ENCODE peak calls at places on chromosomes 12 and 14, in four cellular contexts. One of them, this sample, is unnamed.

GRCh38 chr14:96502621-96503251 is 554 bp downstream of the PAPOLA start:
- DNase-seq in HCT116: no peak
- DNase-seq in HepG2: peak; percentile 26
- DNase-seq in GM12878: no peak
- DNase-seq in this sample: no peak

GRCh38 chr14:90491221-90491867 is 94.5 kb downstream of the CALM1 start:
- DNase-seq in HCT116: no peak
- DNase-seq in HepG2: no peak
- DNase-seq in GM12878: no peak
- DNase-seq in this sample: no peak

GRCh38 chr12:84807249-84807648 is 105.3 kb downstream of the SLC6A15 start:
- DNase-seq in HCT116: no peak
- DNase-seq in HepG2: no peak
- DNase-seq in GM12878: no peak
- DNase-seq in this sample: no peak

GRCh38 chr14:89516173-89516572 is 99.1 kb upstream of the FOXN3 start:
- DNase-seq in HCT116: no peak
- DNase-seq in HepG2: no peak
- DNase-seq in GM12878: no peak
- DNase-seq in this sample: no peak

GRCh38 chr14:102222751-102223150 is 82.2 kb downstream of the MOK start:
- DNase-seq in HCT116: no peak
- DNase-seq in HepG2: no peak
- DNase-seq in GM12878: no peak
- DNase-seq in this sample: no peak

GRCh38 chr12:48857278-48857994 is 5.5 kb upstream of the DDX23 start:
- DNase-seq in HCT116: no peak
- DNase-seq in HepG2: no peak
- DNase-seq in GM12878: no peak
- DNase-seq in this sample: no peak

GRCh38 chr12:29980304-29980703 is 196.6 kb upstream of the TMTC1 start:
- DNase-seq in HCT116: no peak
- DNase-seq in HepG2: no peak
- DNase-seq in GM12878: no peak
- DNase-seq in this sample: no peak

GRCh38 chr14:102568115-102568614 is 24.3 kb upstream of the RCOR1 start:
- DNase-seq in HCT116: peak; percentile 73
- DNase-seq in HepG2: peak; percentile 52
- DNase-seq in GM12878: no peak
- DNase-seq in this sample: no peak

GRCh38 chr12:43132291-43132690 is 419.7 kb downstream of the ADAMTS20 start:
- DNase-seq in HCT116: no peak
- DNase-seq in HepG2: no peak
- DNase-seq in GM12878: no peak
- DNase-seq in this sample: no peak

GRCh38 chr14:84493779-84494178 is 1036.2 kb upstream of the FLRT2 start:
- DNase-seq in HCT116: no peak
- DNase-seq in HepG2: no peak
- DNase-seq in GM12878: no peak
- DNase-seq in this sample: no peak

GRCh38 chr14:88937706-88938105 is 113.3 kb downstream of the TTC8 start:
- DNase-seq in HCT116: no peak
- DNase-seq in HepG2: no peak
- DNase-seq in GM12878: no peak
- DNase-seq in this sample: no peak

GRCh38 chr14:94679106-94679819 is 67.1 kb downstream of the SERPINA3 start:
- DNase-seq in HCT116: no peak
- DNase-seq in HepG2: no peak
- DNase-seq in GM12878: no peak
- DNase-seq in this sample: no peak

GRCh38 chr14:97178781-97179180 is 381.6 kb downstream of the VRK1 start:
- DNase-seq in HCT116: no peak
- DNase-seq in HepG2: no peak
- DNase-seq in GM12878: no peak
- DNase-seq in this sample: no peak

GRCh38 chr14:72888636-72889201 is 5.2 kb downstream of the DPF3 start:
- DNase-seq in HCT116: no peak
- DNase-seq in HepG2: no peak
- DNase-seq in GM12878: no peak
- DNase-seq in this sample: no peak

GRCh38 chr12:54929998-54930397 is 54.6 kb downstream of the TESPA1 start:
- DNase-seq in HCT116: no peak
- DNase-seq in HepG2: no peak
- DNase-seq in GM12878: no peak
- DNase-seq in this sample: no peak

GRCh38 chr14:62077676-62078261 is 315.5 kb downstream of the SNAPC1 start:
- DNase-seq in HCT116: no peak
- DNase-seq in HepG2: no peak
- DNase-seq in GM12878: peak; percentile 41
- DNase-seq in this sample: no peak

GRCh38 chr14:95784137-95784536 is 70.2 kb upstream of the TCL1A start:
- DNase-seq in HCT116: no peak
- DNase-seq in HepG2: peak; percentile 16
- DNase-seq in GM12878: no peak
- DNase-seq in this sample: peak; percentile 8

GRCh38 chr12:27965411-27965810 is 7.1 kb downstream of the PTHLH start:
- DNase-seq in HCT116: no peak
- DNase-seq in HepG2: no peak
- DNase-seq in GM12878: no peak
- DNase-seq in this sample: no peak

GRCh38 chr12:75890141-75890540 is 141.4 kb downstream of the PHLDA1 start:
- DNase-seq in HCT116: no peak
- DNase-seq in HepG2: no peak
- DNase-seq in GM12878: no peak
- DNase-seq in this sample: no peak

GRCh38 chr12:113162102-113163029 is 12.8 kb downstream of the CFAP73 start:
- DNase-seq in HCT116: no peak
- DNase-seq in HepG2: no peak
- DNase-seq in GM12878: no peak
- DNase-seq in this sample: no peak

GRCh38 chr12:89414322-89414721 is 62.0 kb upstream of the DUSP6 start:
- DNase-seq in HCT116: no peak
- DNase-seq in HepG2: no peak
- DNase-seq in GM12878: no peak
- DNase-seq in this sample: no peak

GRCh38 chr12:122855071-122855829 is 20.0 kb downstream of the HIP1R start:
- DNase-seq in HCT116: no peak
- DNase-seq in HepG2: no peak
- DNase-seq in GM12878: no peak
- DNase-seq in this sample: no peak

GRCh38 chr14:44701563-44702263 is 194.6 kb upstream of the FSCB start:
- DNase-seq in HCT116: no peak
- DNase-seq in HepG2: no peak
- DNase-seq in GM12878: no peak
- DNase-seq in this sample: no peak

GRCh38 chr12:132850291-132850690 is 21.6 kb upstream of the GOLGA3 start:
- DNase-seq in HCT116: no peak
- DNase-seq in HepG2: no peak
- DNase-seq in GM12878: no peak
- DNase-seq in this sample: no peak

GRCh38 chr12:132851465-132851864 is 22.8 kb upstream of the GOLGA3 start:
- DNase-seq in HCT116: no peak
- DNase-seq in HepG2: no peak
- DNase-seq in GM12878: no peak
- DNase-seq in this sample: no peak

GRCh38 chr12:132852496-132852895 is 23.8 kb upstream of the GOLGA3 start:
- DNase-seq in HCT116: no peak
- DNase-seq in HepG2: no peak
- DNase-seq in GM12878: no peak
- DNase-seq in this sample: no peak

GRCh38 chr12:132848521-132848920 is 19.9 kb upstream of the GOLGA3 start:
- DNase-seq in HCT116: no peak
- DNase-seq in HepG2: no peak
- DNase-seq in GM12878: no peak
- DNase-seq in this sample: no peak

DNA sequence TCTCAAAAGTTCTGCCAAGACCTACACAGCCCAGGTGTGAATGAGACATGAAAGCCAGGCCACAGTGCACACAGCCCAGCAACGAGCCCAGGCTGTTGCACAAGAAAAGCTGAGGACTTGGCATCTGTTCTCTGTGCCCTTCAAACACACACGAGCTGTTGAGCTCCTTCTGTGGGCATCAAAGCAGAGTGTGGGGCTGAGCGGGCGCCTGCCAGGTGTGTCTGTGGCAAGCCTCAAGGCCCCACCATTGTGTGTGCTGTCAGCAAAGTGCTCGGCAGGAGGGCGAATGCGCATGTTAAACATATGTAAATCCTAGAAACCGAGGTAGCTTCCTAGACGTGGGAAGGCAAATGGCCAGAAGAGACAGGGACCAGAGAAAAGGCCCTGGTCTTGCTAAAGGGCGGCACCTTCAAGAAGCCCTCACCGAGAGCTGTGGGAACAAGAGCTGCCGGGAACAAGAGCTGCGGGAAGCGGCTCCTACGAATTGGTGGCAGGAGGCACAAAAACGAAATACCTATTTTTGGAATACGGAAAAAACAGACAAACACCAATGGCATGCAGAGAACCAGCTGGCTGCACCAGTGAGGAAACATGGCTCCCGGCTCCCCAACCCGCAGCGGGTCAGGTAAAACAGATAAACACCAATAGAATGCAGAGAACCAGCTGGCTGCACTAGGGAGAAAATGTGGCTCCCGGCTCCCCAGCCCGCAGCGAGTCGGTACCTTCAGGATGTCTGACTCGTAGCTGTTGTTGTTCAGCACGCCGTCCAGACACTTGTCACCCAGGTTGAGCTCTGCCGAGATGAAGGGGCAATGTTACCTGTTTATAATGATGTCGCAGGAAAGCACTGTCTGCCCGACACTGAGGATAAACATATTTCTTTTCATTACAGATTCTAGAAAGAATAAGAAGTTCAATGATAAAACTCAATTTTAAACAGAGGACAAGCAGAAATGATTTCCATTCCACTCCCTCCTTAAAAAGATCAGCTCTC is 19.0 kb upstream of the GOLGA3 start:
- DNase-seq in HCT116: no peak
- DNase-seq in HepG2: no peak
- DNase-seq in GM12878: no peak
- DNase-seq in this sample: no peak
- H3K4me3 ChIP-seq in HCT116: no peak overlapping the region
- H3K4me3 ChIP-seq in HepG2: no peak overlapping the region
- H3K4me3 ChIP-seq in GM12878: no peak overlapping the region
- H3K4me3 ChIP-seq in this sample: no peak overlapping the region

GRCh38 chr12:110246690-110247339 is 34.2 kb upstream of the ATP2A2 start:
- DNase-seq in HCT116: no peak
- DNase-seq in HepG2: no peak
- DNase-seq in GM12878: no peak
- DNase-seq in this sample: no peak

GRCh38 chr12:110245278-110245868 is 35.7 kb upstream of the ATP2A2 start:
- DNase-seq in HCT116: no peak
- DNase-seq in HepG2: peak; percentile 29
- DNase-seq in GM12878: no peak
- DNase-seq in this sample: no peak

GRCh38 chr12:110249105-110249504 is 31.9 kb upstream of the ATP2A2 start:
- DNase-seq in HCT116: no peak
- DNase-seq in HepG2: no peak
- DNase-seq in GM12878: no peak
- DNase-seq in this sample: no peak

GRCh38 chr12:110248096-110248447 is 33.0 kb upstream of the ATP2A2 start:
- DNase-seq in HCT116: no peak
- DNase-seq in HepG2: no peak
- DNase-seq in GM12878: no peak
- DNase-seq in this sample: no peak

GRCh38 chr12:110247340-110248095 is 33.5 kb upstream of the ATP2A2 start:
- DNase-seq in HCT116: no peak
- DNase-seq in HepG2: peak; percentile 89
- DNase-seq in GM12878: no peak
- DNase-seq in this sample: no peak
- H3K36me3 ChIP-seq in HCT116: no peaks in the 10 kb centered on the region
- H3K36me3 ChIP-seq in HepG2: no peaks in the 10 kb centered on the region
- H3K36me3 ChIP-seq in GM12878: no peaks in the 10 kb centered on the region
- H3K36me3 ChIP-seq in this sample: no peaks in the 10 kb centered on the region

GRCh38 chr14:91947196-91948184 is at the start of gene FBLN5:
- DNase-seq in HCT116: no peak
- DNase-seq in HepG2: no peak
- DNase-seq in GM12878: no peak
- DNase-seq in this sample: no peak

GRCh38 chr14:91946313-91947195 is 940 bp downstream of the FBLN5 start:
- DNase-seq in HCT116: no peak
- DNase-seq in HepG2: no peak
- DNase-seq in GM12878: no peak
- DNase-seq in this sample: no peak

GRCh38 chr14:91942946-91943345 is 4.5 kb downstream of the FBLN5 start:
- DNase-seq in HCT116: no peak
- DNase-seq in HepG2: no peak
- DNase-seq in GM12878: no peak
- DNase-seq in this sample: no peak

GRCh38 chr14:91942128-91942527 is 5.4 kb downstream of the FBLN5 start:
- DNase-seq in HCT116: no peak
- DNase-seq in HepG2: no peak
- DNase-seq in GM12878: no peak
- DNase-seq in this sample: no peak

DNA sequence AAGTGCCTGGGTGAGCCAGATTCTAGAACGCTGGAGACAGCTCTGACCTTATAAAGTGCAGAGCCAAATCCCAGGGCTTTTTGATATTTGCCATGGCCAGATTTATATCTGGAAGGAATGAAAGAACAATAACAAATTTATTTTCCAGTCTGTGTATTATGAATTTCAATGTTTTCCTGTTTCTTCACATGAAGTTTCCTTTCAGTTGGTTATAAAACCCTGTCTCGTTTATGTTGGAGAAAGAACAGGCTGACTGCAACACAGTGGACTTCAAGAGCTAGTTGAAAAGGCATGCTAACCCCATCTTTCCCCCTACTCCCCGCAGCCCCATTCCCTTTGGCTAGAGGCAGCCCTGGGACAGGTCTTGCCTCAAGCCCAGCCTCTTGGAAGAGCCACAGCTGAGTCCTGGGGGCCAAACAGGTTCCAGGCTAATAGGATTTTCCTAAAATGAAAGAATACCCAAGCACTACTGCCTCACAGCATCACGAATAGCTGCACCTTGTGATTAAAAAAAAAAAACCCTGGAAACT is 1.7 kb downstream of the FBLN5 start:
- DNase-seq in HCT116: no peak
- DNase-seq in HepG2: no peak
- DNase-seq in GM12878: no peak
- DNase-seq in this sample: no peak
- TF ChIP-seq POLR2AphosphoS5 in HCT116: no peak
- TF ChIP-seq POLR2AphosphoS5 in HepG2: no peak
- TF ChIP-seq POLR2AphosphoS5 in GM12878: no peak
- TF ChIP-seq POLR2AphosphoS5 in this sample: no peak

GRCh38 chr12:65896743-65897142 is 72.5 kb downstream of the HMGA2 start:
- DNase-seq in HCT116: no peak
- DNase-seq in HepG2: no peak
- DNase-seq in GM12878: no peak
- DNase-seq in this sample: no peak

GRCh38 chr12:65894624-65895023 is 70.3 kb downstream of the HMGA2 start:
- DNase-seq in HCT116: no peak
- DNase-seq in HepG2: no peak
- DNase-seq in GM12878: no peak
- DNase-seq in this sample: peak; percentile 45

GRCh38 chr12:65894127-65894526 is 69.8 kb downstream of the HMGA2 start:
- DNase-seq in HCT116: no peak
- DNase-seq in HepG2: no peak
- DNase-seq in GM12878: no peak
- DNase-seq in this sample: peak; percentile 73

GRCh38 chr12:65895031-65895430 is 70.7 kb downstream of the HMGA2 start:
- DNase-seq in HCT116: no peak
- DNase-seq in HepG2: no peak
- DNase-seq in GM12878: no peak
- DNase-seq in this sample: no peak

GRCh38 chr12:65895759-65896656 is 71.7 kb downstream of the HMGA2 start:
- DNase-seq in HCT116: peak; percentile 51
- DNase-seq in HepG2: peak; percentile 97
- DNase-seq in GM12878: no peak
- DNase-seq in this sample: peak; percentile 44
- H3K4me3 ChIP-seq in HCT116: no peak overlapping the region
- H3K4me3 ChIP-seq in HepG2: peak overlapping the region; percentile 53
- H3K4me3 ChIP-seq in GM12878: no peak overlapping the region
- H3K4me3 ChIP-seq in this sample: peak overlapping the region; percentile 45

This sample was measured in SK-N-MC.